ENCODE peak calls at places on chromosomes 3 and 15, in nine cellular contexts. W is DND-41, J is cardiac muscle cell, E is Peyer's patch, T is tibial artery, B is psoas muscle, N is A549, R is PC-3, L is endodermal cell. P is an unnamed sample.

GRCh38 chr3:127590282-127590592 is 296 bp downstream of the TPRA1 start:
- DNase-seq in W (peak), T (no peak), R (no peak), L (no peak), J (no peak), E (no peak), N (no peak), B (no peak), P (no peak)

GRCh38 chr15:57861805-57862586 is 155.5 kb downstream of the POLR2M start:
- DNase-seq in R (peak), J (peak), E (no peak), T (no peak), W (no peak), B (no peak), L (no peak), N (no peak), P (peak)

GRCh38 chr3:111605016-111605415 is 9.9 kb upstream of the ZBED2 start:
- DNase-seq in B (no peak), E (no peak), T (no peak), N (no peak), L (no peak), R (peak), W (no peak), J (no peak), P (peak)

GRCh38 chr15:100054539-100054938 is 287.2 kb downstream of the ADAMTS17 start:
- DNase-seq in B (no peak), T (no peak), R (no peak), N (no peak), L (no peak), W (no peak), J (no peak), E (no peak), P (no peak)

GRCh38 chr3:30934208-30934550 is 39.7 kb upstream of the GADL1 start:
- DNase-seq in J (peak), L (no peak), T (no peak), B (no peak), N (peak), R (peak), E (no peak), W (peak), P (peak)

GRCh38 chr15:75200765-75201608 is 695 bp upstream of the C15orf39 start:
- DNase-seq in N (no peak), W (peak), L (peak), R (peak), T (no peak), E (peak), J (no peak), B (no peak), P (peak)

GRCh38 chr15:39585394-39585841 is 4.5 kb downstream of the THBS1 start:
- DNase-seq in N (no peak), W (no peak), E (no peak), T (no peak), B (no peak), L (no peak), R (no peak), J (peak), P (peak)

GRCh38 chr15:39083213-39083612 is 497.7 kb upstream of the THBS1 start:
- DNase-seq in L (no peak), N (no peak), E (no peak), W (no peak), B (no peak), T (no peak), R (no peak), J (peak), P (no peak)

GRCh38 chr3:71629289-71630252 is 46.0 kb upstream of the FOXP1 start:
- DNase-seq in T (peak), W (no peak), J (peak), N (no peak), E (no peak), B (no peak), R (no peak), L (no peak), P (peak)

GRCh38 chr15:38504680-38505467 is 50.9 kb downstream of the FAM98B start:
- DNase-seq in W (no peak), J (no peak), R (no peak), E (no peak), T (no peak), N (no peak), B (no peak), L (no peak), P (no peak)

GRCh38 chr3:191290311-191291025 is 38.7 kb upstream of the CCDC50 start:
- DNase-seq in R (no peak), J (peak), E (no peak), N (no peak), T (no peak), L (no peak), W (no peak), B (no peak), P (peak)

GRCh38 chr15:69607101-69607500 is 154.5 kb downstream of the RPLP1 start:
- DNase-seq in E (no peak), T (no peak), W (no peak), B (no peak), J (peak), N (no peak), L (peak), R (no peak), P (no peak)

GRCh38 chr15:91099616-91100560 is at the start of gene SV2B:
- DNase-seq in N (no peak), L (peak), R (peak), T (peak), J (peak), E (no peak), B (no peak), W (no peak), P (peak)

GRCh38 chr3:110576962-110577361 is 494.7 kb upstream of the NECTIN3 start:
- DNase-seq in B (no peak), R (peak), J (peak), W (no peak), T (no peak), N (peak), E (no peak), L (peak), P (peak)

GRCh38 chr15:49145651-49146609 is 9.5 kb downstream of the COPS2 start:
- DNase-seq in E (no peak), T (no peak), R (peak), B (no peak), N (peak), L (peak), W (peak), J (peak), P (peak)

GRCh38 chr15:80996247-80996646 is 4.5 kb upstream of the TLNRD1 start:
- DNase-seq in N (no peak), B (no peak), L (no peak), T (no peak), R (peak), W (no peak), J (peak), E (no peak), P (peak)
- TF ChIP-seq CTCF in N (peak), B (peak), L (peak), T (no peak), R (peak), W (peak), J (peak), E (peak), P (peak)

DNA sequence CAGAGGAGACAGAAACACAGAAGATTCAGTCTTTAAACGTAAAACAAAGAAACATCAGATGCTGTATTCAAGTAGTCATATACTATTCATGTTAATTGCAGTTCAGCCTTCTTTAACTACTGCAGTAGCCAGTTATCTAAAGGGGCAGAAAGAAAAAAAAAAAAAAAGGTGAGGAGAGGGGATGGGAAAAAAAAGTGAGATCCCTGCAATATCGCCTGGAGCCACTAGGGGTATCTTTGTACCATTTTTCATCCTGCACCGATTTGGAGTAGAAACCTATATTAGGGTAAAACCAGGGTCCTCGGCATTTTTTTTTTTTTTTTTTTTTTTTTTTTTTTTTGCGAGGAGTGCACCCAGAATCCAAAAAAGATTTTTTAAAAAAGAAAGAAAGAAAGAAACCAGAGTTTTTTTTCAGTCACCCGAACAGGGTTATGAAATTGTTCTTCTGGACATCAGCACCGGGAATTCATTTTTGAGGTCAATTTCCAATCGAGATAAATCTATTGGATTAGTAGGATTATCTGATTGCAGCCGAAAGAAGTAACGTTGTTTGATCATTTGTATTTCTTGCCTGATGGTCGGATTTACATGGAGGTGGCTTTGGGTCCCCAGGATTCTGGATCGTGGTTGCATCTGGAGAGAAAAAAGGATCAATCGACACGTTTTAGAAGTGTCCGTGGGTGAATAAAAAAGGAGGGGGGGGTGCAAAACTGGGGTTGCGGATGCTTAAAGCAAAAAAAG is 186.7 kb downstream of the NLGN1 start:
- DNase-seq in W (peak), J (peak), N (no peak), T (no peak), B (no peak), L (peak), E (no peak), R (peak), P (peak)
- H3K4me3 ChIP-seq in W (no peak), J (peak), N (peak), T (peak), B (peak), L (peak), E (no peak), R (peak), P (peak)

DNA sequence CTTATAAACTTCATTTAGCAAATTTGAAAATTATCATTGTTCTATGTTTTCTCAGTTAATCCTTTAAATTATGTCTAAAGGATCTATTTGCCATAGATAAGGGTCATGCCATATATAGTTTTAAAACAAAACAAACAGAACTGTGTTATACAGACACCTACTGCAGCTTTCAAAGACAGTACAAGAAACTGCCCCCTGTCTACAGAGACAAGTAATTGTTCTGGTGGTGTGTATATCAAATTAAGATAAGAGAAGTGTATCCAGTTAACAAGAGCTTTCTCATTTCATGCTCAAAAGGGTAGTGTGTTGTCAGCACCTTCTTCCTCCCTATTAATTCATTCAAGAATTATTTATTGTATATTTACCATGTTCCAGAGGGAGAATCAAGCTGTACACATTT is 201.2 kb downstream of the FMN1 start:
- DNase-seq in B (no peak), R (peak), W (no peak), E (no peak), N (no peak), J (peak), T (no peak), L (no peak), P (no peak)
- TF ChIP-seq CTCF in B (no peak), R (peak), W (no peak), E (peak), N (peak), J (peak), T (no peak), L (peak), P (peak)

GRCh38 chr3:101941253-101942039 is 92.1 kb downstream of the NFKBIZ start:
- DNase-seq in B (no peak), W (no peak), J (peak), R (no peak), N (no peak), T (no peak), E (no peak), L (no peak), P (no peak)

GRCh38 chr3:101938262-101938847 is 89.0 kb downstream of the NFKBIZ start:
- DNase-seq in T (no peak), N (no peak), B (no peak), J (no peak), R (no peak), L (no peak), E (no peak), W (no peak), P (no peak)

GRCh38 chr3:101942356-101942755 is 93.0 kb downstream of the NFKBIZ start:
- DNase-seq in W (no peak), N (no peak), B (no peak), E (no peak), L (no peak), R (no peak), J (no peak), T (no peak), P (no peak)

GRCh38 chr3:101939391-101939790 is 90.1 kb downstream of the NFKBIZ start:
- DNase-seq in W (no peak), L (no peak), E (no peak), B (no peak), R (no peak), N (no peak), J (no peak), T (no peak), P (no peak)

GRCh38 chr3:101940521-101940992 is 91.2 kb downstream of the NFKBIZ start:
- DNase-seq in R (peak), T (peak), B (peak), N (no peak), W (no peak), L (peak), J (peak), E (no peak), P (peak)
- H3K4me3 ChIP-seq in R (peak), T (no peak), B (no peak), N (no peak), W (no peak), L (no peak), J (no peak), E (no peak), P (no peak)

DNA sequence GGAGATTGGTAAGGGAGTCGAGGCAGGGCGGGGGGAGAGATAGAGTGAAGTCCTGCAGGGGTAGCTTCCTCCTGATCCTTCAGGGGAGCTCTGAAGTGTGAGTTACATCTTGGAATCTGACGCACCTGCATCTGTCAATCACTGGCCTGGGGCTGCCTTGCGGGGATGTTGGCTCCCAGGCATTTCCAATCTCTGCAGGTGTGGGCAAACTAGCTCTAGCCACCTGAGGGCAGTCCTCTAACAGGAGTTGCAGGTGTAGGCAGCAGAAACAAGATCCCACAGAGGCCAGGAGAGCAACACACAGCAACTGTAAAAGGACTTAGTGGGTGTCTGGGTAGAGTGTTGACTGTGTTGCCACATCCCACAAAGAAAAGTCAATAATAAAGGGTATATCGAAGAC is 63.6 kb downstream of the ZNF621 start:
- DNase-seq in L (peak), B (no peak), J (no peak), T (no peak), E (no peak), N (no peak), W (no peak), R (peak), P (no peak)
- TF ChIP-seq CTCF in L (peak), B (no peak), J (no peak), T (no peak), E (no peak), N (no peak), W (no peak), R (peak), P (no peak)

GRCh38 chr15:83065431-83065830 is 1.6 kb downstream of the BTBD1 start:
- DNase-seq in B (no peak), T (no peak), N (no peak), E (no peak), L (no peak), R (no peak), J (no peak), W (no peak), P (no peak)
- H3K4me3 ChIP-seq in B (peak), T (peak), N (peak), E (peak), L (peak), R (peak), J (peak), W (peak), P (peak)

GRCh38 chr3:57141719-57142118 is 23.4 kb downstream of the IL17RD start:
- DNase-seq in B (no peak), W (no peak), T (no peak), J (no peak), E (no peak), R (no peak), L (no peak), N (no peak), P (no peak)
- TF ChIP-seq CTCF in B (no peak), W (no peak), T (no peak), J (no peak), E (no peak), R (peak), L (peak), N (no peak), P (no peak)

GRCh38 chr3:167033866-167034265 is 346.2 kb downstream of the ZBBX start:
- DNase-seq in E (no peak), N (no peak), J (no peak), T (no peak), W (no peak), B (no peak), L (no peak), R (no peak), P (no peak)
- H3K4me3 ChIP-seq in E (no peak), N (no peak), J (no peak), T (no peak), W (no peak), B (no peak), L (no peak), R (no peak), P (no peak)

GRCh38 chr3:179146911-179147570 is 1.1 kb upstream of the PIK3CA start:
- DNase-seq in J (peak), R (peak), T (no peak), E (no peak), L (peak), W (peak), B (no peak), N (peak), P (peak)
- TF ChIP-seq CTCF in J (peak), R (peak), T (peak), E (peak), L (peak), W (peak), B (peak), N (peak), P (peak)

P was measured in foreskin fibroblast.